ENCODE peak calls at places on chromosomes 13 and 19, in eight cellular contexts. F is endothelial cell; E is glutamatergic neuron; D is stimulated activated CD4-positive, alpha-beta T cell treated with anti-CD3 and anti-CD28 coated beads, Interleukin-4, amount 100 ng/mL, for 24 hours; L is activated T-cell treated with anti-CD3 and anti-CD28 coated beads for 1 hour; W is coronary artery; V is SK-N-SH; N is lower lobe of right lung. K is an unnamed sample.

GRCh38 chr13:50810468-50810867 is 33.0 kb downstream of the DLEU7 start:
- DNase-seq in D (no peak), F (no peak), W (no peak), V (no peak), N (no peak), L (no peak), E (no peak), K (no peak)

GRCh38 chr19:19443902-19444693 is 38.6 kb downstream of the GATAD2A start:
- DNase-seq in N (no peak), W (no peak), D (no peak), L (no peak), E (no peak), V (no peak), F (no peak), K (no peak)

GRCh38 chr19:44596428-44597130 is 16.8 kb upstream of the IGSF23 start:
- DNase-seq in L (no peak), E (no peak), W (no peak), V (no peak), D (no peak), N (no peak), F (no peak), K (no peak)

GRCh38 chr13:80299046-80299445 is 41.9 kb downstream of the SPRY2 start:
- DNase-seq in F (no peak), N (no peak), D (no peak), V (no peak), W (no peak), E (no peak), L (no peak), K (no peak)

GRCh38 chr13:92175330-92175729 is 776.9 kb downstream of the GPC5 start:
- DNase-seq in E (peak; percentile 27), D (no peak), N (no peak), V (peak; percentile 62), L (no peak), W (no peak), F (peak; percentile 22), K (peak; percentile 43)

GRCh38 chr13:109990296-109990695 is 203.9 kb upstream of the IRS2 start:
- DNase-seq in F (no peak), L (no peak), W (no peak), D (no peak), N (no peak), V (no peak), E (no peak), K (no peak)

GRCh38 chr19:16384688-16385087 is 60.1 kb downstream of the KLF2 start:
- DNase-seq in E (no peak), D (no peak), F (no peak), W (no peak), L (no peak), N (no peak), V (no peak), K (no peak)

GRCh38 chr19:5345895-5346386 is 5.3 kb upstream of the PTPRS start:
- DNase-seq in N (no peak), W (no peak), E (no peak), L (no peak), V (no peak), D (no peak), F (no peak), K (no peak)

GRCh38 chr19:35156673-35157014 is 2.1 kb downstream of the FXYD5 start:
- DNase-seq in L (no peak), D (no peak), E (no peak), N (no peak), F (no peak), V (no peak), W (no peak), K (no peak)

GRCh38 chr13:111960152-111960772 is 106.7 kb upstream of the SOX1 start:
- DNase-seq in L (no peak), D (no peak), E (no peak), V (no peak), F (no peak), N (no peak), W (no peak), K (no peak)

GRCh38 chr19:55113570-55114039 is 3.8 kb downstream of the PPP1R12C start:
- DNase-seq in V (peak; percentile 70), D (no peak), F (peak; percentile 77), W (peak; percentile 96), E (peak; percentile 83), N (peak; percentile 81), L (no peak), K (no peak)

GRCh38 chr19:33161201-33161600 is 29.3 kb downstream of the WDR88 start:
- DNase-seq in L (no peak), N (no peak), W (no peak), F (no peak), E (no peak), D (no peak), V (no peak), K (no peak)

GRCh38 chr13:75486146-75486545 is 4.2 kb upstream of the TBC1D4 start:
- DNase-seq in W (no peak), N (no peak), E (no peak), L (no peak), V (no peak), D (no peak), F (no peak), K (no peak)

GRCh38 chr13:75929074-75929473 is 292.9 kb downstream of the LMO7 start:
- DNase-seq in L (no peak), F (no peak), E (no peak), W (no peak), N (no peak), D (no peak), V (no peak), K (no peak)

GRCh38 chr19:32676186-32676894 is 692 bp downstream of the RGS9BP start:
- DNase-seq in F (peak; percentile 20), E (peak; percentile 42), D (no peak), V (peak; percentile 55), L (no peak), N (no peak), W (no peak), K (no peak)

GRCh38 chr13:105474983-105475382 is 1060.5 kb downstream of the EFNB2 start:
- DNase-seq in F (no peak), N (no peak), W (no peak), L (no peak), E (no peak), V (peak; percentile 30), D (no peak), K (peak; percentile 57)

GRCh38 chr19:11138659-11139526 is 16.7 kb downstream of the SPC24 start:
- DNase-seq in V (peak; percentile 61), F (peak; percentile 47), W (peak; percentile 92), E (peak; percentile 75), N (peak; percentile 61), D (no peak), L (no peak), K (peak; percentile 57)

GRCh38 chr19:19146000-19146608 is 7.8 kb upstream of the TMEM161A start:
- DNase-seq in V (peak; percentile 93), D (peak; percentile 87), E (peak; percentile 90), F (peak; percentile 91), N (peak; percentile 86), L (peak; percentile 88), W (peak; percentile 85), K (peak; percentile 62)

GRCh38 chr19:57436392-57436791 is 1.3 kb downstream of the ZNF749 start:
- DNase-seq in V (no peak), E (no peak), N (no peak), F (no peak), D (no peak), L (no peak), W (no peak), K (no peak)

GRCh38 chr13:98994896-98995295 is 17.0 kb upstream of the DOCK9 start:
- DNase-seq in D (no peak), N (no peak), E (no peak), L (no peak), W (no peak), F (no peak), V (no peak), K (no peak)

GRCh38 chr19:898663-899062 is 5.4 kb downstream of the RNU6-9 start:
- DNase-seq in D (no peak), E (peak; percentile 88), N (no peak), L (no peak), F (no peak), W (no peak), V (peak; percentile 52), K (peak; percentile 82)

GRCh38 chr19:9406798-9407352 is 28.5 kb downstream of the ZNF266 start:
- DNase-seq in V (peak; percentile 84), W (peak; percentile 75), D (peak; percentile 64), E (no peak), L (peak; percentile 16), N (peak; percentile 65), F (no peak), K (peak; percentile 93)

K was measured in SK-N-DZ.